ENCODE peak calls at places on chromosomes 1 and 21, in seven cellular contexts. H, Q, R, C, V, Z and O are unnamed samples.

GRCh38 chr1:110040548-110040947 is 6.1 kb downstream of the STRIP1 start:
- DNase-seq in Q (no peak), C (no peak), Z (no peak), V (no peak), H (no peak), R (no peak), O (no peak)

GRCh38 chr1:7561331-7561921 is 209.7 kb upstream of the VAMP3 start:
- DNase-seq in H (no peak), Z (peak; percentile 20), C (no peak), V (peak; percentile 20), R (no peak), Q (no peak), O (peak; percentile 56)

GRCh38 chr1:197218857-197219256 is 49.2 kb upstream of the CRB1 start:
- DNase-seq in Z (peak; percentile 5), C (no peak), H (no peak), Q (no peak), V (no peak), R (no peak), O (no peak)

GRCh38 chr21:44951186-44951915 is 11.5 kb downstream of the SLX9 start:
- DNase-seq in H (no peak), Q (no peak), R (no peak), V (peak; percentile 29), Z (no peak), C (peak; percentile 27), O (peak; percentile 57)

GRCh38 chr1:36083635-36084501 is at the start of gene TEKT2:
- DNase-seq in C (peak; percentile 46), R (no peak), H (no peak), Z (no peak), Q (no peak), V (no peak), O (peak; percentile 86)

GRCh38 chr1:167438171-167439138 is 79.9 kb downstream of the CD247 start:
- DNase-seq in V (no peak), H (no peak), R (no peak), C (no peak), Q (no peak), Z (no peak), O (no peak)

GRCh38 chr1:60483471-60483870 is 409.9 kb upstream of the C1orf87 start:
- DNase-seq in R (no peak), Z (no peak), V (no peak), Q (no peak), H (no peak), C (no peak), O (no peak)

GRCh38 chr1:97668945-97669344 is 251.9 kb downstream of the DPYD start:
- DNase-seq in Q (no peak), Z (peak; percentile 17), H (peak; percentile 20), R (no peak), C (no peak), V (no peak), O (no peak)

GRCh38 chr1:236808005-236808404 is 12.9 kb downstream of the MTR start:
- DNase-seq in R (no peak), Q (no peak), H (no peak), Z (no peak), V (no peak), C (no peak), O (no peak)

GRCh38 chr1:222104661-222105392 is 362.9 kb upstream of the DUSP10 start:
- DNase-seq in H (no peak), V (no peak), C (no peak), R (no peak), Q (no peak), Z (no peak), O (no peak)

GRCh38 chr1:54716299-54717047 is 812 bp downstream of the TTC4 start:
- DNase-seq in V (no peak), R (no peak), H (no peak), C (no peak), Q (no peak), Z (no peak), O (no peak)

GRCh38 chr21:38259665-38260064 is 2.9 kb downstream of the KCNJ15 start:
- DNase-seq in V (no peak), R (no peak), Z (no peak), C (no peak), Q (no peak), H (no peak), O (no peak)

GRCh38 chr1:194538453-194538852 is 1352.0 kb upstream of the B3GALT2 start:
- DNase-seq in Q (no peak), H (no peak), V (no peak), C (no peak), Z (no peak), R (no peak), O (no peak)

GRCh38 chr1:202155478-202156021 is 4.9 kb downstream of the PTPN7 start:
- DNase-seq in Z (no peak), R (no peak), C (peak; percentile 62), H (peak; percentile 53), Q (no peak), V (peak; percentile 76), O (peak; percentile 91)

GRCh38 chr1:232062967-232063366 is 436.4 kb downstream of the DISC1 start:
- DNase-seq in Q (no peak), R (no peak), V (no peak), C (no peak), Z (no peak), H (no peak), O (no peak)

GRCh38 chr1:220368352-220369265 is 96.4 kb upstream of the RAB3GAP2 start:
- DNase-seq in C (no peak), R (no peak), H (no peak), Z (peak; percentile 48), Q (no peak), V (no peak), O (no peak)

GRCh38 chr21:33377221-33377620 is 26.0 kb upstream of the IFNGR2 start:
- DNase-seq in Q (no peak), C (no peak), H (no peak), R (no peak), V (no peak), Z (peak; percentile 55), O (no peak)

GRCh38 chr21:43343095-43343991 is 83.6 kb downstream of the SIK1 start:
- DNase-seq in R (no peak), H (no peak), C (no peak), Z (no peak), V (no peak), Q (no peak), O (peak; percentile 91)

GRCh38 chr1:243268751-243269460 is 13.1 kb downstream of the SDCCAG8 start:
- DNase-seq in H (no peak), C (no peak), Q (no peak), R (no peak), V (no peak), Z (no peak), O (no peak)

GRCh38 chr1:184754479-184755225 is at the start of gene EDEM3:
- DNase-seq in Z (peak; percentile 100), C (peak; percentile 98), V (peak; percentile 99), R (peak; percentile 91), H (peak; percentile 99), Q (peak; percentile 97), O (peak; percentile 100)

GRCh38 chr1:33905241-33905640 is 41.4 kb downstream of the HMGB4 start:
- DNase-seq in V (no peak), R (no peak), Q (no peak), H (no peak), C (no peak), Z (no peak), O (no peak)

GRCh38 chr1:145926706-145927072 is 595 bp downstream of the RBM8A start:
- DNase-seq in C (no peak), Z (peak; percentile 26), H (no peak), V (no peak), Q (no peak), R (no peak), O (no peak)

GRCh38 chr1:51558375-51558924 is 39.4 kb upstream of the EPS15 start:
- DNase-seq in R (no peak), H (peak; percentile 45), Q (no peak), C (no peak), V (no peak), Z (peak; percentile 32), O (no peak)